ENCODE peak calls at places on chromosomes 5 and 9, in nine cellular contexts. P is activated B cell treated with CpG ODN at 0.5 μM for 24 hours, J is choroid plexus epithelial cell, O is fibroblast of pulmonary artery, V is GM20000, A is epithelial cell of esophagus, N is WTC11, G is H9, I is cardiac fibroblast. T is an unnamed sample.

GRCh38 chr5:139636975-139637408 is 11.2 kb upstream of the CXXC5 start:
- DNase-seq in P (no peak), J (no peak), O (no peak), V (peak; percentile 72), A (peak; percentile 66), N (no peak), G (no peak), I (peak; percentile 60), T (no peak)

GRCh38 chr9:114228034-114228808 is 72.9 kb downstream of the COL27A1 start:
- DNase-seq in P (no peak), J (no peak), O (no peak), V (no peak), A (no peak), N (no peak), G (no peak), I (no peak), T (no peak)

GRCh38 chr5:73895471-73895870 is 269.5 kb downstream of the ARHGEF28 start:
- DNase-seq in P (no peak), J (no peak), O (no peak), V (no peak), A (no peak), N (no peak), G (no peak), I (no peak), T (no peak)

GRCh38 chr9:134366223-134367031 is 40.2 kb downstream of the RXRA start:
- DNase-seq in P (no peak), J (peak; percentile 73), O (peak; percentile 81), V (no peak), A (peak; percentile 89), N (no peak), G (no peak), I (peak; percentile 78), T (peak; percentile 95)

GRCh38 chr5:133287500-133287899 is 235.7 kb downstream of the HSPA4 start:
- DNase-seq in P (no peak), J (peak; percentile 70), O (peak; percentile 47), V (peak; percentile 34), A (peak; percentile 58), N (no peak), G (peak; percentile 67), I (peak; percentile 43), T (no peak)

GRCh38 chr5:155147222-155147621 is 133.7 kb downstream of the KIF4B start:
- DNase-seq in P (no peak), J (peak; percentile 23), O (peak; percentile 24), V (no peak), A (peak; percentile 18), N (no peak), G (no peak), I (peak; percentile 24), T (no peak)

GRCh38 chr5:75640395-75640794 is 29.1 kb downstream of the ANKDD1B start:
- DNase-seq in P (no peak), J (peak; percentile 95), O (peak; percentile 84), V (no peak), A (peak; percentile 74), N (no peak), G (no peak), I (peak; percentile 87), T (no peak)

GRCh38 chr9:120698766-120699165 is 15.5 kb downstream of the MEGF9 start:
- DNase-seq in P (no peak), J (peak; percentile 51), O (no peak), V (no peak), A (no peak), N (no peak), G (no peak), I (peak; percentile 41), T (no peak)

GRCh38 chr5:54867310-54867944 is 118.0 kb downstream of the ESM1 start:
- DNase-seq in P (no peak), J (peak; percentile 83), O (peak; percentile 81), V (peak; percentile 62), A (peak; percentile 66), N (no peak), G (no peak), I (peak; percentile 80), T (no peak)

GRCh38 chr9:94869415-94869838 is 142.9 kb downstream of the AOPEP start:
- DNase-seq in P (no peak), J (peak; percentile 36), O (peak; percentile 76), V (no peak), A (no peak), N (no peak), G (no peak), I (peak; percentile 64), T (no peak)

GRCh38 chr5:34530637-34531036 is 125.5 kb upstream of the RAI14 start:
- DNase-seq in P (no peak), J (peak; percentile 89), O (peak; percentile 91), V (no peak), A (no peak), N (no peak), G (no peak), I (peak; percentile 77), T (no peak)

GRCh38 chr9:118318770-118319443 is 614.7 kb downstream of the TLR4 start:
- DNase-seq in P (no peak), J (no peak), O (no peak), V (no peak), A (peak; percentile 52), N (no peak), G (no peak), I (no peak), T (no peak)

GRCh38 chr9:109264865-109265532 is 55.9 kb downstream of the EPB41L4B start:
- DNase-seq in P (no peak), J (no peak), O (no peak), V (no peak), A (peak; percentile 40), N (no peak), G (no peak), I (no peak), T (no peak)

DNA sequence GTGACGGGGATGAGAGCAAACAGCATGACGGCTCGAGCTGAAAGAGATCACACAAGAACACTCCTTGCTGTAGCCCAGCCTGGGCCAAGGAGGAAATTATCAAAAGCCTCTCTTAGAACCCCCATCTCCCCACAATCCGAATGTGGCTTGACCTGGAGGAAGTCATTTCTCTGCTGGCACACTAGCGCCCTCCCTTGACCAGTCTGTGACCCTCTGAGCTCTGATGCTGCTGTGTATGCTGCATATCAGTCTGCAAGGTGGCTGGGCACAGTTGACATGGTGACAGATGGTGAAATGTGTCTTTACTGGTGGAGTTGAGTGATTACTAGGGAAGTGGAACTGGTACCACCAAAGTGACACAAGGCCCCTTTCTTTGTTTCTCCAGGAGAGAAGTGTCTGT is 3.3 kb downstream of the SLC46A2 start:
- DNase-seq in P (no peak), J (no peak), O (no peak), V (no peak), A (no peak), N (peak; percentile 79), G (peak; percentile 77), I (no peak), T (peak; percentile 80)
- TF ChIP-seq CTCF in P (no peak), J (peak; percentile 22), O (peak; percentile 16), V (no peak), A (no peak), N (peak; percentile 45), G (peak; percentile 78), I (peak; percentile 22), T (peak; percentile 83)

GRCh38 chr9:129614932-129615331 is 6.0 kb downstream of the C9orf50 start:
- DNase-seq in P (no peak), J (no peak), O (no peak), V (no peak), A (no peak), N (no peak), G (no peak), I (no peak), T (no peak)

GRCh38 chr9:129619787-129620668 is 873 bp downstream of the C9orf50 start:
- DNase-seq in P (no peak), J (peak; percentile 50), O (no peak), V (no peak), A (peak; percentile 31), N (no peak), G (peak; percentile 57), I (no peak), T (peak; percentile 41)

GRCh38 chr9:129615407-129616285 is 5.3 kb downstream of the C9orf50 start:
- DNase-seq in P (no peak), J (no peak), O (no peak), V (no peak), A (no peak), N (no peak), G (no peak), I (no peak), T (no peak)

GRCh38 chr9:129613520-129614175 is 7.3 kb downstream of the C9orf50 start:
- DNase-seq in P (no peak), J (no peak), O (no peak), V (no peak), A (no peak), N (no peak), G (no peak), I (no peak), T (no peak)

DNA sequence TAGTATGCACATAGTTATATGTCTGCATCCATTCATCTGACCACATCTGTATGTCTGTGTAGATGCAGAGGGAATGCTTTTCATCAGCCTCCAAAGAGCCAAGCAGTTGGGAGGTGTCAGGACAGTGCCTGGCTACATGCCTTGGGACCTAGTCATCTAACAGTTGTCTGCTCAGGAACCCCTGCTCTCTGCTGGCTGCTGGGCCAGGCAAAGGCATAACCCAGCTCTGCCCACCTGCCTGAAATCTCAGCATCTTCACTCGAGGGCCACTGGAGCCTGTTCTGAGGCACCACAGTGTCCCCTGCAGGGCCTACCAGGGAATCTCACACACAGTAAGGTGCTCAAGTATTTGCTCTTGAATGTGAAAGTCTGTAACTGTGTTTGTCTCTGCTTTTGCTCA is 3.7 kb downstream of the C9orf50 start:
- DNase-seq in P (no peak), J (peak; percentile 84), O (peak; percentile 55), V (no peak), A (peak; percentile 83), N (peak; percentile 59), G (peak; percentile 72), I (peak; percentile 71), T (no peak)
- TF ChIP-seq CTCF in P (no peak), J (peak; percentile 87), O (peak; percentile 59), V (peak; percentile 18), A (peak; percentile 73), N (peak; percentile 26), G (peak; percentile 75), I (peak; percentile 79), T (peak; percentile 53)

DNA sequence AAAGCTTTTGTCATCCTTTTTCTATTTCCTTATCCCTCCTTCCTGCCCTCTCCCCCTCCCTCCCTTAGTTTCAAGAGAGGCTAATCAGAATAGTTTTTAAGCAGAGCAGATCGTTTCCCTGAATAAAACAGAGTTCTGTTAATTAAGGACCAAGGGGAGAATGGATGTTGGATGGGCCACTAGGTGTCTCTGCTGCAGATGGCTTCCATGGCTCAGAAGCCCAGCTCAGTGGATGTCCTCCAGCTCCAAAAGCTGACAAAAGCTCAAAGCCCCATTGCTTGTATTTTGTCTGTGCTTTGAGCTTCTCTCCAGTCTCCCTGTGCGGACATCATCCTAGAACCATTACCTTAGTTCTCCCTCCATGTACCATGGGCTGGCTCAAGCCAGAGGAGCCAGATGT is 21.0 kb upstream of the NPR3 start:
- DNase-seq in P (no peak), J (peak; percentile 34), O (no peak), V (no peak), A (peak; percentile 11), N (no peak), G (no peak), I (peak; percentile 29), T (no peak)
- TF ChIP-seq CTCF in P (no peak), J (peak; percentile 59), O (peak; percentile 34), V (no peak), A (peak; percentile 42), N (no peak), G (peak; percentile 43), I (peak; percentile 38), T (no peak)

GRCh38 chr5:26012078-26012477 is 1026.3 kb downstream of the CDH9 start:
- DNase-seq in P (no peak), J (no peak), O (no peak), V (no peak), A (no peak), N (no peak), G (no peak), I (no peak), T (no peak)

GRCh38 chr5:26003966-26004365 is 1034.4 kb downstream of the CDH9 start:
- DNase-seq in P (no peak), J (no peak), O (no peak), V (no peak), A (no peak), N (no peak), G (no peak), I (no peak), T (no peak)

GRCh38 chr5:26009742-26010141 is 1028.6 kb downstream of the CDH9 start:
- DNase-seq in P (no peak), J (no peak), O (no peak), V (no peak), A (no peak), N (peak; percentile 52), G (peak; percentile 65), I (no peak), T (no peak)
- TF ChIP-seq CTCF in P (no peak), J (no peak), O (no peak), V (no peak), A (no peak), N (no peak), G (peak; percentile 74), I (no peak), T (no peak)

T was measured in CD14-positive monocyte.